ENCODE peak calls at places on chromosomes 4 and X, in seven cellular contexts. One of them, this sample, is unnamed.

GRCh38 chr4:112510191-112510467 is 5.9 kb downstream of the NEUROG2 start:
- DNase-seq in tibial artery: no peak
- DNase-seq in progenitor cell of endocrine pancreas: no peak
- DNase-seq in GM10248: no peak
- DNase-seq in coronary artery: no peak
- DNase-seq in ovary: no peak
- DNase-seq in AG09309: no peak
- DNase-seq in this sample: no peak

GRCh38 chrX:150873616-150874015 is 24.9 kb downstream of the CD99L2 start:
- DNase-seq in tibial artery: peak
- DNase-seq in progenitor cell of endocrine pancreas: no peak
- DNase-seq in GM10248: no peak
- DNase-seq in coronary artery: no peak
- DNase-seq in ovary: no peak
- DNase-seq in AG09309: no peak
- DNase-seq in this sample: peak

GRCh38 chrX:57595381-57595811 is 3.6 kb downstream of the ZXDB start:
- DNase-seq in tibial artery: no peak
- DNase-seq in progenitor cell of endocrine pancreas: no peak
- DNase-seq in GM10248: no peak
- DNase-seq in coronary artery: no peak
- DNase-seq in ovary: peak
- DNase-seq in AG09309: peak
- DNase-seq in this sample: no peak

GRCh38 chrX:3177851-3178250 is 136.6 kb downstream of the ARSF start:
- DNase-seq in tibial artery: no peak
- DNase-seq in progenitor cell of endocrine pancreas: no peak
- DNase-seq in GM10248: no peak
- DNase-seq in coronary artery: no peak
- DNase-seq in ovary: no peak
- DNase-seq in AG09309: no peak
- DNase-seq in this sample: no peak

GRCh38 chr4:140136509-140136908 is 17.5 kb downstream of the MAML3 start:
- DNase-seq in tibial artery: no peak
- DNase-seq in progenitor cell of endocrine pancreas: no peak
- DNase-seq in GM10248: no peak
- DNase-seq in coronary artery: no peak
- DNase-seq in ovary: no peak
- DNase-seq in AG09309: no peak
- DNase-seq in this sample: no peak

GRCh38 chrX:26649534-26649933 is 433.6 kb downstream of the MAGEB5 start:
- DNase-seq in tibial artery: no peak
- DNase-seq in progenitor cell of endocrine pancreas: no peak
- DNase-seq in GM10248: peak
- DNase-seq in coronary artery: no peak
- DNase-seq in ovary: no peak
- DNase-seq in AG09309: no peak
- DNase-seq in this sample: no peak

GRCh38 chrX:65690057-65690855 is 22.8 kb downstream of the MSN start:
- DNase-seq in tibial artery: peak
- DNase-seq in progenitor cell of endocrine pancreas: no peak
- DNase-seq in GM10248: no peak
- DNase-seq in coronary artery: peak
- DNase-seq in ovary: no peak
- DNase-seq in AG09309: no peak
- DNase-seq in this sample: no peak

GRCh38 chr4:174080361-174080760 is 203.1 kb downstream of the FBXO8 start:
- DNase-seq in tibial artery: no peak
- DNase-seq in progenitor cell of endocrine pancreas: no peak
- DNase-seq in GM10248: no peak
- DNase-seq in coronary artery: no peak
- DNase-seq in ovary: no peak
- DNase-seq in AG09309: no peak
- DNase-seq in this sample: no peak

GRCh38 chr4:177194906-177195305 is 114.8 kb upstream of the NEIL3 start:
- DNase-seq in tibial artery: no peak
- DNase-seq in progenitor cell of endocrine pancreas: no peak
- DNase-seq in GM10248: no peak
- DNase-seq in coronary artery: no peak
- DNase-seq in ovary: no peak
- DNase-seq in AG09309: no peak
- DNase-seq in this sample: no peak

GRCh38 chrX:52923781-52924241 is 26.7 kb downstream of the FAM156B start:
- DNase-seq in tibial artery: no peak
- DNase-seq in progenitor cell of endocrine pancreas: no peak
- DNase-seq in GM10248: peak
- DNase-seq in coronary artery: no peak
- DNase-seq in ovary: no peak
- DNase-seq in AG09309: no peak
- DNase-seq in this sample: no peak

GRCh38 chrX:18360867-18361266 is 6.4 kb upstream of the SCML2 start:
- DNase-seq in tibial artery: no peak
- DNase-seq in progenitor cell of endocrine pancreas: no peak
- DNase-seq in GM10248: no peak
- DNase-seq in coronary artery: no peak
- DNase-seq in ovary: no peak
- DNase-seq in AG09309: no peak
- DNase-seq in this sample: no peak

GRCh38 chr4:5399790-5400421 is 308.5 kb downstream of the EVC2 start:
- DNase-seq in tibial artery: no peak
- DNase-seq in progenitor cell of endocrine pancreas: peak
- DNase-seq in GM10248: peak
- DNase-seq in coronary artery: no peak
- DNase-seq in ovary: no peak
- DNase-seq in AG09309: no peak
- DNase-seq in this sample: no peak

GRCh38 chr4:74414149-74414809 is 30.7 kb upstream of the AREG start:
- DNase-seq in tibial artery: no peak
- DNase-seq in progenitor cell of endocrine pancreas: no peak
- DNase-seq in GM10248: no peak
- DNase-seq in coronary artery: no peak
- DNase-seq in ovary: no peak
- DNase-seq in AG09309: no peak
- DNase-seq in this sample: no peak

GRCh38 chr4:183532823-183533222 is 28.0 kb downstream of the ING2 start:
- DNase-seq in tibial artery: no peak
- DNase-seq in progenitor cell of endocrine pancreas: no peak
- DNase-seq in GM10248: no peak
- DNase-seq in coronary artery: no peak
- DNase-seq in ovary: no peak
- DNase-seq in AG09309: peak
- DNase-seq in this sample: no peak

GRCh38 chr4:105194328-105195231 is 47.9 kb downstream of the TET2 start:
- DNase-seq in tibial artery: no peak
- DNase-seq in progenitor cell of endocrine pancreas: no peak
- DNase-seq in GM10248: peak
- DNase-seq in coronary artery: no peak
- DNase-seq in ovary: no peak
- DNase-seq in AG09309: no peak
- DNase-seq in this sample: no peak

GRCh38 chr4:101420661-101421060 is 73.3 kb upstream of the PPP3CA start:
- DNase-seq in tibial artery: no peak
- DNase-seq in progenitor cell of endocrine pancreas: no peak
- DNase-seq in GM10248: no peak
- DNase-seq in coronary artery: no peak
- DNase-seq in ovary: no peak
- DNase-seq in AG09309: no peak
- DNase-seq in this sample: no peak

GRCh38 chr4:139921551-139922184 is 232.3 kb downstream of the MAML3 start:
- DNase-seq in tibial artery: no peak
- DNase-seq in progenitor cell of endocrine pancreas: peak
- DNase-seq in GM10248: no peak
- DNase-seq in coronary artery: no peak
- DNase-seq in ovary: no peak
- DNase-seq in AG09309: no peak
- DNase-seq in this sample: no peak

GRCh38 chr4:98352403-98352802 is 91.2 kb downstream of the RAP1GDS1 start:
- DNase-seq in tibial artery: no peak
- DNase-seq in progenitor cell of endocrine pancreas: no peak
- DNase-seq in GM10248: no peak
- DNase-seq in coronary artery: no peak
- DNase-seq in ovary: no peak
- DNase-seq in AG09309: no peak
- DNase-seq in this sample: no peak

GRCh38 chr4:174389439-174389838 is 105.7 kb downstream of the CEP44 start:
- DNase-seq in tibial artery: no peak
- DNase-seq in progenitor cell of endocrine pancreas: no peak
- DNase-seq in GM10248: no peak
- DNase-seq in coronary artery: no peak
- DNase-seq in ovary: no peak
- DNase-seq in AG09309: no peak
- DNase-seq in this sample: no peak

GRCh38 chr4:156837625-156838345 is 133.8 kb downstream of the PDGFC start:
- DNase-seq in tibial artery: no peak
- DNase-seq in progenitor cell of endocrine pancreas: no peak
- DNase-seq in GM10248: no peak
- DNase-seq in coronary artery: no peak
- DNase-seq in ovary: no peak
- DNase-seq in AG09309: no peak
- DNase-seq in this sample: no peak

GRCh38 chrX:78123190-78123589 is 16.3 kb downstream of the TAF9B start:
- DNase-seq in tibial artery: no peak
- DNase-seq in progenitor cell of endocrine pancreas: no peak
- DNase-seq in GM10248: no peak
- DNase-seq in coronary artery: no peak
- DNase-seq in ovary: no peak
- DNase-seq in AG09309: no peak
- DNase-seq in this sample: no peak

GRCh38 chrX:103699243-103699642 is 11.5 kb upstream of the TMEM31 start:
- DNase-seq in tibial artery: no peak
- DNase-seq in progenitor cell of endocrine pancreas: no peak
- DNase-seq in GM10248: no peak
- DNase-seq in coronary artery: no peak
- DNase-seq in ovary: no peak
- DNase-seq in AG09309: no peak
- DNase-seq in this sample: no peak

GRCh38 chr4:168993724-168994510 is 16.1 kb downstream of the CBR4 start:
- DNase-seq in tibial artery: no peak
- DNase-seq in progenitor cell of endocrine pancreas: no peak
- DNase-seq in GM10248: no peak
- DNase-seq in coronary artery: no peak
- DNase-seq in ovary: peak
- DNase-seq in AG09309: peak
- DNase-seq in this sample: no peak

GRCh38 chr4:126740687-126741086 is 892.1 kb upstream of the INTU start:
- DNase-seq in tibial artery: no peak
- DNase-seq in progenitor cell of endocrine pancreas: no peak
- DNase-seq in GM10248: no peak
- DNase-seq in coronary artery: no peak
- DNase-seq in ovary: no peak
- DNase-seq in AG09309: no peak
- DNase-seq in this sample: no peak

GRCh38 chr4:57190651-57191481 is 80.7 kb upstream of the IGFBP7 start:
- DNase-seq in tibial artery: no peak
- DNase-seq in progenitor cell of endocrine pancreas: peak
- DNase-seq in GM10248: peak
- DNase-seq in coronary artery: no peak
- DNase-seq in ovary: no peak
- DNase-seq in AG09309: no peak
- DNase-seq in this sample: no peak
- TF ChIP-seq CTCF in tibial artery: no peak
- TF ChIP-seq CTCF in progenitor cell of endocrine pancreas: peak
- TF ChIP-seq CTCF in GM10248: peak
- TF ChIP-seq CTCF in coronary artery: no peak
- TF ChIP-seq CTCF in ovary: no peak
- TF ChIP-seq CTCF in AG09309: peak
- TF ChIP-seq CTCF in this sample: peak

DNA sequence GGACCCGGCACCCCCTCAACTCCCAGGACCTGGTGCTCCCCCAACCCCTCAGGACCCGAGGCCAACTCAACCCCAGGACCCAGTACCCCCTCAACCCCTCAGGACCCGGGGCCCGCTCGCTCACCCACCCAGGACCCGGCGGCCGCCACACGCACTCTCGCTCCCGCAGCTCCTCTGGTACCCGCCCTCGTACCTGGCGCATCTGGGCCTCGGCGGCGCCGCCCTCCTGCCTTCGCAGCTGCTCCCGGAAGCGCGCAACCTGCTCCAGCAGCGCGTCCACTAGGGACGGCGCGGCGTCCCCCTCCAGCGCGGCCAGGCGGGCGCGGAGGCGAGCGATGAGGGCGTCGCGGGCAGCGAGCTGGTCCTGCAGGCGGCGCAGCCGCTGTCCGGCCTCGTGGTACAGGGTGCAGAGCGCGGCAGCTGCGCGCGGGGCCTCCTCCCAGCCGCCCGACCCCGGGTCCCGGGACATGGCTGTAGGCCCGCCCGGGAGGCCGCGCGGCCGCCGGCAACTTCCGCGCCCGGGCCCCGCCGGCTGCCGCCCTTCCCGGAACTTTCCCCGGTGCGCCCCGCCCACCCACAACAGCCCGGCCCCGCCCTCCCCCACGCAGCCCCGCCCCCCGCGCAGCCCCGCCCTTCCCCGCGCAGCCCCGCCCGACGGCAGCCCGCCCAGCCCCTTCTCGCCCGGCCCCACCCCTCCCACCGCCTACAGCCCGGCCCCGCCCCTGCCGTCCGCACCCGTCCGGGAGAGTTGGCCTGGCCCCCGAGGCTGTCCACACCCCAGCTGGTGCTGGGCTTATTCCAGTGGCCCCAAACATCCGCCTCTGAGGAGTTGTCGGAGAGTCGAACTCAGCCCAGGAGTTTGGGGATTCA is at the start of gene TNIP2:
- DNase-seq in tibial artery: peak
- DNase-seq in progenitor cell of endocrine pancreas: peak
- DNase-seq in GM10248: peak
- DNase-seq in coronary artery: peak
- DNase-seq in ovary: peak
- DNase-seq in AG09309: no peak
- DNase-seq in this sample: peak
- TF ChIP-seq CTCF in tibial artery: peak
- TF ChIP-seq CTCF in progenitor cell of endocrine pancreas: peak
- TF ChIP-seq CTCF in GM10248: peak
- TF ChIP-seq CTCF in coronary artery: no peak
- TF ChIP-seq CTCF in ovary: peak
- TF ChIP-seq CTCF in AG09309: peak
- TF ChIP-seq CTCF in this sample: peak

GRCh38 chr4:151428346-151428745 is 19.4 kb downstream of the FHIP1A start:
- DNase-seq in tibial artery: no peak
- DNase-seq in progenitor cell of endocrine pancreas: no peak
- DNase-seq in GM10248: no peak
- DNase-seq in coronary artery: no peak
- DNase-seq in ovary: no peak
- DNase-seq in AG09309: no peak
- DNase-seq in this sample: no peak
- TF ChIP-seq CTCF in tibial artery: no peak
- TF ChIP-seq CTCF in progenitor cell of endocrine pancreas: no peak
- TF ChIP-seq CTCF in GM10248: no peak
- TF ChIP-seq CTCF in coronary artery: no peak
- TF ChIP-seq CTCF in ovary: no peak
- TF ChIP-seq CTCF in AG09309: no peak
- TF ChIP-seq CTCF in this sample: no peak

DNA sequence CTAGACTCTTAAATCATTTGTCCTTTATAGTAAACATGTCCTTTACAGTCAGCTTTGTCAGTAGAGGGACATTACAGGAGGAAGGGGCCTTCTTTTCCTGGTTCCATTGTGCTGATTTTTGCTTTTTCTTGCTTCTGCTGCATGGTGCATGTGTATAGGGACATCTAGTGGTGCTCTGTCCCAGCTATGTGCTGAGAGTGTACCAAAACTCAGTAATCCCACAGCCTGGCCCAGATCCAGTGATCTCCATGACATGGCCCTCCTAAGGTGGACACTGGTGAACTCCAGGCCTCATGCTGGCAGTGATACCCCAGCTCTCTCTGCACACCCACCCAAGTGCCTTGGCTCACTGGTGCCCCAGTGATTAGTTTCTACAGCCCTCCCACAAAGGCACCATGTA is 45.2 kb downstream of the MAGEB17 start:
- DNase-seq in tibial artery: no peak
- DNase-seq in progenitor cell of endocrine pancreas: no peak
- DNase-seq in GM10248: peak
- DNase-seq in coronary artery: no peak
- DNase-seq in ovary: no peak
- DNase-seq in AG09309: no peak
- DNase-seq in this sample: no peak
- TF ChIP-seq CTCF in tibial artery: no peak
- TF ChIP-seq CTCF in progenitor cell of endocrine pancreas: peak
- TF ChIP-seq CTCF in GM10248: peak
- TF ChIP-seq CTCF in coronary artery: no peak
- TF ChIP-seq CTCF in ovary: no peak
- TF ChIP-seq CTCF in AG09309: peak
- TF ChIP-seq CTCF in this sample: peak

This sample was measured in osteocyte.